ENCODE peak calls at places on chromosome 15, in eight cellular contexts. Y is pancreas, D is Panc1, G is psoas muscle, F is left lung, J is mammary epithelial cell, I is upper lobe of right lung, W is body of pancreas. H is an unnamed sample. For H3K9me3, the result is how much of the 10 kb centered on the place peaks cover.

GRCh38 chr15:32952901-32953889 is 235.4 kb downstream of the GREM1 start:
- DNase-seq in D (no peak), Y (no peak), J (no peak), I (no peak), W (no peak), G (peak), F (no peak), H (no peak)

GRCh38 chr15:43274136-43274535 is 7.4 kb upstream of the TGM5 start:
- DNase-seq in D (no peak), Y (peak), F (no peak), G (peak), I (no peak), W (peak), J (peak), H (peak)

GRCh38 chr15:95684126-95684525 is 646.4 kb upstream of the NR2F2 start:
- DNase-seq in D (no peak), F (no peak), I (no peak), G (no peak), J (no peak), Y (no peak), W (no peak), H (no peak)

GRCh38 chr15:43828061-43828657 is 1.4 kb downstream of the WDR76 start:
- DNase-seq in F (no peak), Y (no peak), G (no peak), W (no peak), J (no peak), I (no peak), D (no peak), H (no peak)

GRCh38 chr15:43505723-43506122 is 11.7 kb upstream of the MAP1A start:
- DNase-seq in I (no peak), D (no peak), Y (no peak), J (no peak), G (no peak), F (no peak), W (no peak), H (no peak)

GRCh38 chr15:85905626-85906025 is 110.9 kb upstream of the KLHL25 start:
- DNase-seq in W (no peak), D (no peak), G (no peak), Y (no peak), J (no peak), I (no peak), F (no peak), H (no peak)

GRCh38 chr15:62447742-62448141 is 282.7 kb upstream of the C2CD4B start:
- DNase-seq in J (no peak), W (no peak), F (no peak), I (no peak), Y (no peak), D (no peak), G (no peak), H (no peak)

GRCh38 chr15:31457161-31457560 is 130.5 kb downstream of the KLF13 start:
- DNase-seq in I (peak), G (no peak), Y (no peak), F (no peak), W (no peak), J (peak), D (no peak), H (no peak)

GRCh38 chr15:51156957-51157356 is 62.3 kb upstream of the TNFAIP8L3 start:
- DNase-seq in F (no peak), J (no peak), I (no peak), Y (no peak), G (no peak), D (no peak), W (no peak), H (no peak)
- H3K9me3 ChIP-seq in F (under half), J (under half), I (under half), Y (under half), G (under half), D (under half), W (under half), H (under half)

GRCh38 chr15:26656080-26656479 is 116.8 kb downstream of the GABRB3 start:
- DNase-seq in Y (no peak), D (no peak), F (no peak), W (no peak), J (no peak), I (no peak), G (no peak), H (no peak)
- H3K9me3 ChIP-seq in Y (under half), D (under half), F (under half), W (under half), J (under half), I (under half), G (under half), H (under half)

GRCh38 chr15:26235864-26236263 is 372.7 kb upstream of the ATP10A start:
- DNase-seq in F (no peak), W (no peak), D (no peak), Y (no peak), J (no peak), G (no peak), I (no peak), H (no peak)
- H3K9me3 ChIP-seq in F (under half), W (under half), D (under half), Y (under half), J (under half), G (under half), I (under half), H (under half)

DNA sequence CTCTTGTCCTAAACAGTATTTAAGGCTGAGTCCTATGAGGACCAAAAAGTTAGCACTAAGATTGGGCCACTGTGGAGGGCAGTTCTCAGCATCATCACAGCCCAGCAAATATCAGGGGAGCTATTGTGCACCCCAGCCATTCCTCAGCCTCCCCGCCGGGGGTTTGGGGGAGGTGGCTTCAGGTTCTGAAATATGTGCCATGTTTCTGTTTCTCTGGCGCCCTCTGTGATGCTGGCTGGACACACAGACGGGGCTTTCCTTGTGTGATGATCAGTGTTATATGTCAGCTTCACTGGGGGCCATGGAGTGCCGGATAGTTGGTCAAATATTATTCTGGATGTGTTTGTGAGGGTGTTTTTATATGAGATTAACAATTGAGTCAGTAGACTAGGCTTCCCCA is 106.8 kb downstream of the GABRG3 start:
- DNase-seq in W (no peak), I (no peak), D (no peak), J (no peak), F (no peak), Y (no peak), G (no peak), H (no peak)
- H3K9me3 ChIP-seq in W (under half), I (under half), D (under half), J (under half), F (under half), Y (under half), G (under half), H (under half)

DNA sequence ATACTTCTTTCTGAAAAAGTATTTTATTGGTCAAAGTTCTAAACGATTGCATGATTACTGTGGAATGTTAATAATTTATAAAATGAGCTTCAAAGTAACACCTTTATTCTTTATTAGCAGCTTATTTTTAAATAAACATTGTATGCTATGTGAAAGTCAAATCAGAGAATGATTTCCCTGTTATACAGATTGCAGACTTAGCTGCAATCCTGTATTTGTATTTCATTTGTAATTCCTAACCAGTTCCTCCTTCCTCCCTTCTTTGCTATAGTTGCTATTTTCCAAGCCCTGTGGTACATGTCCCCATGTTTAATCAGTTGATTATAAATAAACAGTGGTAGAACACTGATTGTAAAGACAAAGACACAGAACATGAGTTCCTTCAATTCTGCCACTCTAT is 42.4 kb upstream of the C15orf39 start:
- DNase-seq in I (no peak), D (no peak), Y (no peak), F (no peak), J (no peak), G (no peak), W (no peak), H (no peak)
- H3K9me3 ChIP-seq in I (under half), D (under half), Y (under half), F (under half), J (under half), G (under half), W (under half), H (under half)

DNA sequence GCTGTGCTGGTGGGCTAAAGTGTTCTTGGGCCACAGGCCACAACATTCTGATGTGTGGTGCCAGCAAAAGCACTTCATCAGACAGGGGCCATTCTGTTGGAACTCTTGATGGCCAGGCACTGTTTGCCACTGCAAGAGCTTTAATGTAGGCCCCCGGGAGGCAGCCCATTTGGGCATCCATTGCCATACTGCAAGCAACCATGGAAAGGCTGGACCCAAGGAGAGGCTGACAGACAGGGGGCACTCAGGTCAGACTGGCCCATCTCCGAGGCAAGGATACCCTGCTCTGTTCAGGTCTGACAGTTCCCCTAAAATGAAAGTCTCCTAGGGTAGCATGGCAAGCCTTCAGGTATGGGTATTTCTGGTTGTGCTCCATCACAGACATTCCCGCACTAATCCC is 64.2 kb downstream of the FAM227B start:
- DNase-seq in G (no peak), J (no peak), W (no peak), F (no peak), D (no peak), I (peak), Y (no peak), H (no peak)
- H3K9me3 ChIP-seq in G (under half), J (under half), W (under half), F (half or more), D (under half), I (under half), Y (under half), H (under half)

GRCh38 chr15:25171111-25171811 is 216.5 kb downstream of the SNRPN start:
- DNase-seq in Y (peak), F (no peak), D (no peak), I (peak), W (peak), J (no peak), G (peak), H (peak)
- H3K9me3 ChIP-seq in Y (under half), F (half or more), D (under half), I (under half), W (under half), J (under half), G (under half), H (under half)

H was measured in thyroid gland.